ENCODE peak calls at places on chromosomes 7 and 10, in eight cellular contexts. One of them, this sample, is unnamed.

GRCh38 chr10:119189811-119190282 is 11.2 kb upstream of the PRDX3 start:
- DNase-seq in OCI-LY7: no peak
- DNase-seq in cardiac muscle cell: no peak
- DNase-seq in transverse colon: no peak
- DNase-seq in heart right ventricle: no peak
- DNase-seq in lung: no peak
- DNase-seq in tibial nerve: no peak
- DNase-seq in dorsolateral prefrontal cortex: no peak
- DNase-seq in this sample: no peak

GRCh38 chr10:113953505-113954272 is 90.0 kb upstream of the ADRB1 start:
- DNase-seq in lung: no peak
- DNase-seq in transverse colon: no peak
- DNase-seq in tibial nerve: no peak
- DNase-seq in dorsolateral prefrontal cortex: no peak
- DNase-seq in OCI-LY7: peak; percentile 46
- DNase-seq in cardiac muscle cell: no peak
- DNase-seq in heart right ventricle: no peak
- DNase-seq in this sample: no peak

GRCh38 chr10:121624778-121625330 is 26.6 kb upstream of the FGFR2 start:
- DNase-seq in lung: no peak
- DNase-seq in tibial nerve: no peak
- DNase-seq in transverse colon: no peak
- DNase-seq in heart right ventricle: no peak
- DNase-seq in dorsolateral prefrontal cortex: no peak
- DNase-seq in cardiac muscle cell: no peak
- DNase-seq in OCI-LY7: no peak
- DNase-seq in this sample: no peak

GRCh38 chr7:1297476-1297972 is 64.9 kb downstream of the UNCX start:
- DNase-seq in dorsolateral prefrontal cortex: no peak
- DNase-seq in lung: no peak
- DNase-seq in tibial nerve: no peak
- DNase-seq in transverse colon: no peak
- DNase-seq in cardiac muscle cell: no peak
- DNase-seq in heart right ventricle: no peak
- DNase-seq in OCI-LY7: no peak
- DNase-seq in this sample: no peak

GRCh38 chr10:78821052-78821451 is 247.7 kb upstream of the ZMIZ1 start:
- DNase-seq in heart right ventricle: no peak
- DNase-seq in tibial nerve: no peak
- DNase-seq in cardiac muscle cell: no peak
- DNase-seq in lung: no peak
- DNase-seq in OCI-LY7: no peak
- DNase-seq in dorsolateral prefrontal cortex: no peak
- DNase-seq in transverse colon: no peak
- DNase-seq in this sample: no peak

GRCh38 chr7:42385912-42386311 is 148.9 kb upstream of the GLI3 start:
- DNase-seq in transverse colon: no peak
- DNase-seq in tibial nerve: no peak
- DNase-seq in dorsolateral prefrontal cortex: no peak
- DNase-seq in lung: no peak
- DNase-seq in heart right ventricle: no peak
- DNase-seq in OCI-LY7: no peak
- DNase-seq in cardiac muscle cell: no peak
- DNase-seq in this sample: no peak

GRCh38 chr7:115558186-115558585 is 472.4 kb downstream of the TFEC start:
- DNase-seq in heart right ventricle: no peak
- DNase-seq in cardiac muscle cell: no peak
- DNase-seq in lung: no peak
- DNase-seq in tibial nerve: no peak
- DNase-seq in dorsolateral prefrontal cortex: no peak
- DNase-seq in transverse colon: no peak
- DNase-seq in OCI-LY7: no peak
- DNase-seq in this sample: no peak

GRCh38 chr10:32932330-32932729 is 25.7 kb downstream of the ITGB1 start:
- DNase-seq in heart right ventricle: no peak
- DNase-seq in lung: no peak
- DNase-seq in OCI-LY7: no peak
- DNase-seq in cardiac muscle cell: no peak
- DNase-seq in tibial nerve: no peak
- DNase-seq in dorsolateral prefrontal cortex: no peak
- DNase-seq in transverse colon: no peak
- DNase-seq in this sample: no peak

GRCh38 chr7:38607466-38607865 is 23.7 kb downstream of the AMPH start:
- DNase-seq in heart right ventricle: no peak
- DNase-seq in cardiac muscle cell: no peak
- DNase-seq in tibial nerve: no peak
- DNase-seq in OCI-LY7: no peak
- DNase-seq in dorsolateral prefrontal cortex: no peak
- DNase-seq in lung: no peak
- DNase-seq in transverse colon: no peak
- DNase-seq in this sample: no peak

DNA sequence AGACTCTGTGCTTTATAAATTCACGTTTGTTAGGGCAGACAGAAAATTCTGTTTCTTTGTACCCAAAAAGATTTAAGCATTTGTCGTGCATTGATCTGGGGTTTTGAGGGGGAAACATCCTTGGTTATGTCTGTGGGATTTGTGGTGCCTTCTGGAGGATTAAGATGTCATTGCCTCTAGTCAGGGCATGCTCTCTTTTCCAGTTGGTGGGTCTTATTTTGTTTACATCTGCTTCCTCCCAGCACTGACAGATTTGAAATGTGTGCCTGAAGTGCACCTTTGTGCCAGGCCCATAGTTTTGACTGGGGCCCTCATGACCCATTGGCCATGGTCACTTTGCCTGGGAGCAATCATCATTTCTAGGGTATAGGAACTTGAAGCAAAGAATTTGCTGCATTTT is 388.4 kb upstream of the GALNT17 start:
- DNase-seq in heart right ventricle: no peak
- DNase-seq in lung: no peak
- DNase-seq in tibial nerve: no peak
- DNase-seq in dorsolateral prefrontal cortex: no peak
- DNase-seq in OCI-LY7: no peak
- DNase-seq in transverse colon: no peak
- DNase-seq in cardiac muscle cell: no peak
- DNase-seq in this sample: no peak
- H3K27ac ChIP-seq in heart right ventricle: no peak overlapping the region
- H3K27ac ChIP-seq in lung: no peak overlapping the region
- H3K27ac ChIP-seq in tibial nerve: peak overlapping the region; percentile 76
- H3K27ac ChIP-seq in dorsolateral prefrontal cortex: no peak overlapping the region
- H3K27ac ChIP-seq in OCI-LY7: no peak overlapping the region
- H3K27ac ChIP-seq in transverse colon: no peak overlapping the region
- H3K27ac ChIP-seq in cardiac muscle cell: no peak overlapping the region
- H3K27ac ChIP-seq in this sample: no peak overlapping the region

DNA sequence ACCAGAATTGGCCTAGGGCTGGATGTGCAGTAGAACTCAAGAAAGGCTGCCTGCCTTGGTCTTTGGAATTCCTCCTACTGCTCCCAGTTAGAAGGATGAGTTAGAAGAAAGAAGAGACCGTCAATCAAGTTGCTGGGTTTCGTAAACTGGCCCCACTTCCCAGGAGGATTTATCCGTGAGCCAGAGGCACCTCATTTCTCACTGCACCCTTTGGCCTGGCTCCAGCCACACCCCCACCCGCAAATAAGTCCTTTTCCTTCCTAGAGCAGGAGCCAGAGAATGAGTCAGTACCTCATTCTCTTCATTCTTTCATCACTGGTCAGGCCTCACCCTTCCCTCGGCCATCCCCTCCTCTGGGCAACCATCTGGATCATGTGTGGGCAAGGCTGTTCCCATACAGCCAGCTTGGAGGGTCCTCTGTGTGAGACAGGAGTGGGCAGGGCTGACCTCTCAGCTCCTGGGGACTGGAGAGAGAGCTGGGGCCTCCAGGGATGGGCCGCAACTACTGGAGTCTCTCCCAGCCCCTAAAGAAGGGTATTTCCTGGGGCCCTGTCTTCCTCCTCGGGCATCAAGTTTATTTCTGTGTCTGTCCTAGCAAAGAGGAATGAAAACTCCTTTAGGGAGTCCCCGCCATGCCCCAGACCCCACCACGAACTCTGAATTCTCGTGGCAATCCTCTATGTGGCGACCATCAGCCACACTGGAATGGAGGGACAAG is 87.2 kb upstream of the DUSP5 start:
- DNase-seq in OCI-LY7: no peak
- DNase-seq in lung: peak; percentile 67
- DNase-seq in cardiac muscle cell: no peak
- DNase-seq in transverse colon: peak; percentile 77
- DNase-seq in heart right ventricle: no peak
- DNase-seq in tibial nerve: no peak
- DNase-seq in dorsolateral prefrontal cortex: no peak
- DNase-seq in this sample: no peak
- H3K4me3 ChIP-seq in OCI-LY7: peak overlapping the region; percentile 57
- H3K4me3 ChIP-seq in lung: no peak overlapping the region
- H3K4me3 ChIP-seq in cardiac muscle cell: no peak overlapping the region
- H3K4me3 ChIP-seq in transverse colon: no peak overlapping the region
- H3K4me3 ChIP-seq in heart right ventricle: no peak overlapping the region
- H3K4me3 ChIP-seq in tibial nerve: no peak overlapping the region
- H3K4me3 ChIP-seq in dorsolateral prefrontal cortex: no peak overlapping the region
- H3K4me3 ChIP-seq in this sample: no peak overlapping the region

GRCh38 chr7:4074994-4075393 is 607.1 kb upstream of the FOXK1 start:
- DNase-seq in tibial nerve: no peak
- DNase-seq in dorsolateral prefrontal cortex: no peak
- DNase-seq in cardiac muscle cell: no peak
- DNase-seq in heart right ventricle: no peak
- DNase-seq in transverse colon: no peak
- DNase-seq in lung: no peak
- DNase-seq in OCI-LY7: no peak
- DNase-seq in this sample: no peak
- TF ChIP-seq CTCF in tibial nerve: no peak
- TF ChIP-seq CTCF in dorsolateral prefrontal cortex: no peak
- TF ChIP-seq CTCF in cardiac muscle cell: no peak
- TF ChIP-seq CTCF in heart right ventricle: no peak
- TF ChIP-seq CTCF in transverse colon: no peak
- TF ChIP-seq CTCF in lung: no peak
- TF ChIP-seq CTCF in OCI-LY7: no peak
- TF ChIP-seq CTCF in this sample: no peak

GRCh38 chr7:139683137-139683871 is 94.5 kb downstream of the HIPK2 start:
- DNase-seq in lung: no peak
- DNase-seq in cardiac muscle cell: no peak
- DNase-seq in dorsolateral prefrontal cortex: no peak
- DNase-seq in heart right ventricle: no peak
- DNase-seq in OCI-LY7: no peak
- DNase-seq in transverse colon: peak; percentile 35
- DNase-seq in tibial nerve: no peak
- DNase-seq in this sample: no peak
- H3K27ac ChIP-seq in lung: peak overlapping the region; percentile 78
- H3K27ac ChIP-seq in cardiac muscle cell: peak overlapping the region; percentile 93
- H3K27ac ChIP-seq in dorsolateral prefrontal cortex: peak overlapping the region; percentile 88
- H3K27ac ChIP-seq in heart right ventricle: peak overlapping the region; percentile 89
- H3K27ac ChIP-seq in OCI-LY7: no peak overlapping the region
- H3K27ac ChIP-seq in transverse colon: no peak overlapping the region
- H3K27ac ChIP-seq in tibial nerve: no peak overlapping the region
- H3K27ac ChIP-seq in this sample: no peak overlapping the region

GRCh38 chr7:10908600-10908999 is 65.1 kb upstream of the PHF14 start:
- DNase-seq in cardiac muscle cell: no peak
- DNase-seq in heart right ventricle: no peak
- DNase-seq in lung: no peak
- DNase-seq in dorsolateral prefrontal cortex: no peak
- DNase-seq in tibial nerve: no peak
- DNase-seq in transverse colon: no peak
- DNase-seq in OCI-LY7: no peak
- DNase-seq in this sample: no peak
- H3K4me3 ChIP-seq in cardiac muscle cell: no peak overlapping the region
- H3K4me3 ChIP-seq in heart right ventricle: no peak overlapping the region
- H3K4me3 ChIP-seq in lung: no peak overlapping the region
- H3K4me3 ChIP-seq in dorsolateral prefrontal cortex: no peak overlapping the region
- H3K4me3 ChIP-seq in tibial nerve: no peak overlapping the region
- H3K4me3 ChIP-seq in transverse colon: no peak overlapping the region
- H3K4me3 ChIP-seq in OCI-LY7: no peak overlapping the region
- H3K4me3 ChIP-seq in this sample: no peak overlapping the region

GRCh38 chr10:103548581-103549348 is 55.3 kb downstream of the NEURL1 start:
- DNase-seq in lung: no peak
- DNase-seq in transverse colon: peak; percentile 56
- DNase-seq in tibial nerve: no peak
- DNase-seq in cardiac muscle cell: no peak
- DNase-seq in dorsolateral prefrontal cortex: no peak
- DNase-seq in heart right ventricle: no peak
- DNase-seq in OCI-LY7: no peak
- DNase-seq in this sample: no peak
- TF ChIP-seq CTCF in lung: no peak
- TF ChIP-seq CTCF in transverse colon: no peak
- TF ChIP-seq CTCF in tibial nerve: no peak
- TF ChIP-seq CTCF in cardiac muscle cell: no peak
- TF ChIP-seq CTCF in dorsolateral prefrontal cortex: no peak
- TF ChIP-seq CTCF in heart right ventricle: no peak
- TF ChIP-seq CTCF in OCI-LY7: no peak
- TF ChIP-seq CTCF in this sample: no peak